ENCODE peak calls at places on chromosomes 13 and 19, in four cellular contexts. One of them, this sample, is unnamed.

GRCh38 chr13:82827704-82828103 is 1054.6 kb downstream of the SLITRK1 start:
- DNase-seq in stimulated activated CD4-positive, alpha-beta T cell treated with anti-CD3 and anti-CD28 coated beads, Interleukin-2, amount 100 ng/mL, for 48 hours: no peak
- DNase-seq in HCEC 1CT: no peak
- DNase-seq in A549: no peak
- DNase-seq in this sample: no peak

GRCh38 chr19:38647966-38648788 is 728 bp downstream of the ACTN4 start:
- DNase-seq in A549: no peak
- DNase-seq in HCEC 1CT: no peak
- DNase-seq in stimulated activated CD4-positive, alpha-beta T cell treated with anti-CD3 and anti-CD28 coated beads, Interleukin-2, amount 100 ng/mL, for 48 hours: no peak
- DNase-seq in this sample: no peak

GRCh38 chr13:106415971-106416370 is 119.5 kb downstream of the EFNB2 start:
- DNase-seq in HCEC 1CT: no peak
- DNase-seq in A549: no peak
- DNase-seq in stimulated activated CD4-positive, alpha-beta T cell treated with anti-CD3 and anti-CD28 coated beads, Interleukin-2, amount 100 ng/mL, for 48 hours: no peak
- DNase-seq in this sample: no peak

GRCh38 chr13:31627097-31627496 is 112.2 kb upstream of the RXFP2 start:
- DNase-seq in stimulated activated CD4-positive, alpha-beta T cell treated with anti-CD3 and anti-CD28 coated beads, Interleukin-2, amount 100 ng/mL, for 48 hours: no peak
- DNase-seq in HCEC 1CT: peak; percentile 11
- DNase-seq in A549: no peak
- DNase-seq in this sample: no peak

GRCh38 chr19:50500060-50500752 is 10.8 kb downstream of the JOSD2 start:
- DNase-seq in A549: no peak
- DNase-seq in HCEC 1CT: no peak
- DNase-seq in stimulated activated CD4-positive, alpha-beta T cell treated with anti-CD3 and anti-CD28 coated beads, Interleukin-2, amount 100 ng/mL, for 48 hours: no peak
- DNase-seq in this sample: no peak

GRCh38 chr19:35518313-35518712 is 4.9 kb upstream of the DMKN start:
- DNase-seq in stimulated activated CD4-positive, alpha-beta T cell treated with anti-CD3 and anti-CD28 coated beads, Interleukin-2, amount 100 ng/mL, for 48 hours: no peak
- DNase-seq in HCEC 1CT: peak; percentile 96
- DNase-seq in A549: peak; percentile 62
- DNase-seq in this sample: no peak

GRCh38 chr13:46006688-46007452 is 45.7 kb downstream of the ZC3H13 start:
- DNase-seq in HCEC 1CT: peak; percentile 39
- DNase-seq in stimulated activated CD4-positive, alpha-beta T cell treated with anti-CD3 and anti-CD28 coated beads, Interleukin-2, amount 100 ng/mL, for 48 hours: no peak
- DNase-seq in A549: no peak
- DNase-seq in this sample: no peak

GRCh38 chr13:65090191-65090590 is 2139.9 kb downstream of the PCDH9 start:
- DNase-seq in A549: no peak
- DNase-seq in HCEC 1CT: no peak
- DNase-seq in stimulated activated CD4-positive, alpha-beta T cell treated with anti-CD3 and anti-CD28 coated beads, Interleukin-2, amount 100 ng/mL, for 48 hours: no peak
- DNase-seq in this sample: no peak

GRCh38 chr13:46554971-46555370 is 2.0 kb downstream of the LRCH1 start:
- DNase-seq in A549: no peak
- DNase-seq in stimulated activated CD4-positive, alpha-beta T cell treated with anti-CD3 and anti-CD28 coated beads, Interleukin-2, amount 100 ng/mL, for 48 hours: no peak
- DNase-seq in HCEC 1CT: no peak
- DNase-seq in this sample: no peak

GRCh38 chr13:75715598-75716523 is 79.7 kb downstream of the LMO7 start:
- DNase-seq in stimulated activated CD4-positive, alpha-beta T cell treated with anti-CD3 and anti-CD28 coated beads, Interleukin-2, amount 100 ng/mL, for 48 hours: no peak
- DNase-seq in A549: no peak
- DNase-seq in HCEC 1CT: peak; percentile 24
- DNase-seq in this sample: no peak

GRCh38 chr19:52307275-52307674 is 10.3 kb downstream of the ZNF480 start:
- DNase-seq in HCEC 1CT: no peak
- DNase-seq in stimulated activated CD4-positive, alpha-beta T cell treated with anti-CD3 and anti-CD28 coated beads, Interleukin-2, amount 100 ng/mL, for 48 hours: no peak
- DNase-seq in A549: no peak
- DNase-seq in this sample: no peak

GRCh38 chr13:108924154-108924940 is 294.9 kb downstream of the MYO16 start:
- DNase-seq in A549: no peak
- DNase-seq in stimulated activated CD4-positive, alpha-beta T cell treated with anti-CD3 and anti-CD28 coated beads, Interleukin-2, amount 100 ng/mL, for 48 hours: no peak
- DNase-seq in HCEC 1CT: peak; percentile 92
- DNase-seq in this sample: no peak

GRCh38 chr13:114123448-114123847 is 9.0 kb downstream of the RASA3 start:
- DNase-seq in HCEC 1CT: no peak
- DNase-seq in stimulated activated CD4-positive, alpha-beta T cell treated with anti-CD3 and anti-CD28 coated beads, Interleukin-2, amount 100 ng/mL, for 48 hours: no peak
- DNase-seq in A549: no peak
- DNase-seq in this sample: no peak

GRCh38 chr13:93320942-93321341 is 94.3 kb downstream of the GPC6 start:
- DNase-seq in stimulated activated CD4-positive, alpha-beta T cell treated with anti-CD3 and anti-CD28 coated beads, Interleukin-2, amount 100 ng/mL, for 48 hours: no peak
- DNase-seq in HCEC 1CT: peak; percentile 72
- DNase-seq in A549: no peak
- DNase-seq in this sample: no peak

GRCh38 chr13:97306646-97307045 is 84.5 kb downstream of the MBNL2 start:
- DNase-seq in HCEC 1CT: no peak
- DNase-seq in A549: no peak
- DNase-seq in stimulated activated CD4-positive, alpha-beta T cell treated with anti-CD3 and anti-CD28 coated beads, Interleukin-2, amount 100 ng/mL, for 48 hours: no peak
- DNase-seq in this sample: no peak

GRCh38 chr13:38628554-38628953 is 58.3 kb upstream of the FREM2 start:
- DNase-seq in A549: no peak
- DNase-seq in HCEC 1CT: no peak
- DNase-seq in stimulated activated CD4-positive, alpha-beta T cell treated with anti-CD3 and anti-CD28 coated beads, Interleukin-2, amount 100 ng/mL, for 48 hours: no peak
- DNase-seq in this sample: no peak

GRCh38 chr19:33883869-33884519 is 87.3 kb downstream of the KCTD15 start:
- DNase-seq in HCEC 1CT: no peak
- DNase-seq in A549: no peak
- DNase-seq in stimulated activated CD4-positive, alpha-beta T cell treated with anti-CD3 and anti-CD28 coated beads, Interleukin-2, amount 100 ng/mL, for 48 hours: no peak
- DNase-seq in this sample: no peak

GRCh38 chr13:39887424-39887823 is 232.0 kb downstream of the COG6 start:
- DNase-seq in A549: no peak
- DNase-seq in HCEC 1CT: no peak
- DNase-seq in stimulated activated CD4-positive, alpha-beta T cell treated with anti-CD3 and anti-CD28 coated beads, Interleukin-2, amount 100 ng/mL, for 48 hours: no peak
- DNase-seq in this sample: no peak

GRCh38 chr19:30393729-30394480 is 21.7 kb downstream of the ZNF536 start:
- DNase-seq in HCEC 1CT: no peak
- DNase-seq in A549: no peak
- DNase-seq in stimulated activated CD4-positive, alpha-beta T cell treated with anti-CD3 and anti-CD28 coated beads, Interleukin-2, amount 100 ng/mL, for 48 hours: no peak
- DNase-seq in this sample: no peak

GRCh38 chr19:45218426-45218825 is 26.8 kb downstream of the EXOC3L2 start:
- DNase-seq in A549: no peak
- DNase-seq in stimulated activated CD4-positive, alpha-beta T cell treated with anti-CD3 and anti-CD28 coated beads, Interleukin-2, amount 100 ng/mL, for 48 hours: no peak
- DNase-seq in HCEC 1CT: no peak
- DNase-seq in this sample: no peak

GRCh38 chr19:5893907-5894703 is 9.5 kb downstream of the NDUFA11 start:
- DNase-seq in A549: no peak
- DNase-seq in HCEC 1CT: no peak
- DNase-seq in stimulated activated CD4-positive, alpha-beta T cell treated with anti-CD3 and anti-CD28 coated beads, Interleukin-2, amount 100 ng/mL, for 48 hours: no peak
- DNase-seq in this sample: peak; percentile 75

GRCh38 chr19:1110809-1111640 is 7.2 kb downstream of the GPX4 start:
- DNase-seq in stimulated activated CD4-positive, alpha-beta T cell treated with anti-CD3 and anti-CD28 coated beads, Interleukin-2, amount 100 ng/mL, for 48 hours: no peak
- DNase-seq in A549: no peak
- DNase-seq in HCEC 1CT: no peak
- DNase-seq in this sample: no peak

GRCh38 chr19:2977001-2977685 is at the start of gene TLE6:
- DNase-seq in A549: peak; percentile 95
- DNase-seq in stimulated activated CD4-positive, alpha-beta T cell treated with anti-CD3 and anti-CD28 coated beads, Interleukin-2, amount 100 ng/mL, for 48 hours: peak; percentile 91
- DNase-seq in HCEC 1CT: peak; percentile 92
- DNase-seq in this sample: peak; percentile 98

GRCh38 chr13:50208826-50209335 is 193.6 kb downstream of the KCNRG start:
- DNase-seq in HCEC 1CT: peak; percentile 59
- DNase-seq in stimulated activated CD4-positive, alpha-beta T cell treated with anti-CD3 and anti-CD28 coated beads, Interleukin-2, amount 100 ng/mL, for 48 hours: no peak
- DNase-seq in A549: peak; percentile 37
- DNase-seq in this sample: peak; percentile 73

GRCh38 chr13:66794340-66795031 is 435.6 kb downstream of the PCDH9 start:
- DNase-seq in stimulated activated CD4-positive, alpha-beta T cell treated with anti-CD3 and anti-CD28 coated beads, Interleukin-2, amount 100 ng/mL, for 48 hours: no peak
- DNase-seq in HCEC 1CT: no peak
- DNase-seq in A549: no peak
- DNase-seq in this sample: no peak

GRCh38 chr13:113928701-113929627 is 44.9 kb downstream of the C13orf46 start:
- DNase-seq in A549: no peak
- DNase-seq in HCEC 1CT: peak; percentile 83
- DNase-seq in stimulated activated CD4-positive, alpha-beta T cell treated with anti-CD3 and anti-CD28 coated beads, Interleukin-2, amount 100 ng/mL, for 48 hours: no peak
- DNase-seq in this sample: peak; percentile 83

GRCh38 chr13:35143123-35143522 is 201.1 kb downstream of the NBEA start:
- DNase-seq in HCEC 1CT: no peak
- DNase-seq in A549: no peak
- DNase-seq in stimulated activated CD4-positive, alpha-beta T cell treated with anti-CD3 and anti-CD28 coated beads, Interleukin-2, amount 100 ng/mL, for 48 hours: no peak
- DNase-seq in this sample: no peak

This sample was measured in right atrium auricular region.